ENCODE peak calls at places on chromosomes 12 and 14, in four cellular contexts. Q is H9, P is gastrocnemius medialis, A is WERI-Rb-1. N is an unnamed sample.

GRCh38 chr14:80987235-80988032 is 32.0 kb downstream of the TSHR start:
- DNase-seq in Q (peak; percentile 69), P (peak; percentile 42), A (peak; percentile 68), N (peak; percentile 45)

GRCh38 chr14:38867561-38868150 is 235.4 kb downstream of the SEC23A start:
- DNase-seq in Q (peak; percentile 78), P (peak; percentile 38), A (peak; percentile 73), N (peak; percentile 63)

GRCh38 chr12:64452559-64453329 is 824 bp downstream of the TBK1 start:
- DNase-seq in Q (no peak), P (no peak), A (no peak), N (peak; percentile 86)

GRCh38 chr12:114902665-114903393 is 218.9 kb upstream of the TBX3 start:
- DNase-seq in Q (no peak), P (no peak), A (no peak), N (peak; percentile 82)

GRCh38 chr14:61321385-61322010 is at the start of gene PRKCH:
- DNase-seq in Q (peak; percentile 74), P (peak; percentile 48), A (peak; percentile 65), N (peak; percentile 8)

GRCh38 chr12:10220398-10221077 is 7.9 kb downstream of the GABARAPL1 start:
- DNase-seq in Q (no peak), P (peak; percentile 92), A (peak; percentile 60), N (peak; percentile 69)

GRCh38 chr12:49703647-49704137 is 3.5 kb downstream of the FMNL3 start:
- DNase-seq in Q (no peak), P (no peak), A (no peak), N (peak; percentile 81)

GRCh38 chr12:127306604-127307215 is 960.3 kb upstream of the TMEM132C start:
- DNase-seq in Q (no peak), P (no peak), A (no peak), N (peak; percentile 30)

GRCh38 chr12:105485321-105485910 is 154.9 kb downstream of the C12orf75 start:
- DNase-seq in Q (no peak), P (peak; percentile 68), A (no peak), N (peak; percentile 81)

GRCh38 chr14:104291123-104292000 is 153.0 kb downstream of the KIF26A start:
- DNase-seq in Q (peak; percentile 86), P (no peak), A (peak; percentile 8), N (no peak)

GRCh38 chr12:69649529-69649928 is 38.8 kb upstream of the LRRC10 start:
- DNase-seq in Q (no peak), P (peak; percentile 39), A (no peak), N (no peak)

GRCh38 chr12:56724660-56724988 is 475 bp downstream of the NACA start:
- DNase-seq in Q (no peak), P (peak; percentile 43), A (no peak), N (no peak)

GRCh38 chr12:47770086-47770726 is 2.8 kb upstream of the SLC48A1 start:
- DNase-seq in Q (no peak), P (no peak), A (no peak), N (no peak)

GRCh38 chr14:102094101-102094500 is 7.3 kb upstream of the HSP90AA1 start:
- DNase-seq in Q (no peak), P (no peak), A (no peak), N (no peak)

GRCh38 chr12:31005944-31006361 is 67.7 kb upstream of the DDX11 start:
- DNase-seq in Q (no peak), P (no peak), A (no peak), N (peak; percentile 70)

GRCh38 chr14:87745507-87746118 is 247.4 kb downstream of the GALC start:
- DNase-seq in Q (peak; percentile 57), P (no peak), A (peak; percentile 50), N (peak; percentile 18)

GRCh38 chr14:70061108-70061507 is 127.6 kb downstream of the SLC8A3 start:
- DNase-seq in Q (no peak), P (no peak), A (no peak), N (no peak)

GRCh38 chr12:56162468-56163290 is 4.5 kb downstream of the MYL6 start:
- DNase-seq in Q (peak; percentile 66), P (no peak), A (peak; percentile 51), N (no peak)

GRCh38 chr12:93699271-93700141 is 22.3 kb downstream of the CRADD start:
- DNase-seq in Q (no peak), P (no peak), A (no peak), N (peak; percentile 96)

GRCh38 chr12:97425802-97426484 is 36.7 kb upstream of the RMST start:
- DNase-seq in Q (no peak), P (no peak), A (no peak), N (no peak)

GRCh38 chr12:5268424-5269210 is 163.3 kb upstream of the NTF3 start:
- DNase-seq in Q (no peak), P (no peak), A (no peak), N (no peak)

GRCh38 chr14:50736932-50737419 is 68.9 kb upstream of the SAV1 start:
- DNase-seq in Q (no peak), P (no peak), A (no peak), N (no peak)

GRCh38 chr12:70094467-70094866 is 148.8 kb upstream of the CNOT2 start:
- DNase-seq in Q (no peak), P (no peak), A (no peak), N (no peak)

GRCh38 chr12:55743967-55744931 is 1.3 kb downstream of the GDF11 start:
- DNase-seq in Q (no peak), P (no peak), A (no peak), N (no peak)

GRCh38 chr12:98955284-98955683 is 310.2 kb downstream of the APAF1 start:
- DNase-seq in Q (peak; percentile 69), P (no peak), A (peak; percentile 49), N (no peak)
- TF ChIP-seq CTCF in Q (peak; percentile 70), P (no peak), A (peak; percentile 57), N (peak; percentile 41)

GRCh38 chr12:121668750-121669524 is 517 bp downstream of the MORN3 start:
- DNase-seq in Q (peak; percentile 82), P (no peak), A (peak; percentile 77), N (no peak)

GRCh38 chr12:121663610-121663929 is 5.9 kb downstream of the MORN3 start:
- DNase-seq in Q (no peak), P (no peak), A (no peak), N (no peak)

GRCh38 chr12:121673013-121673441 is 3.6 kb upstream of the MORN3 start:
- DNase-seq in Q (peak; percentile 51), P (peak; percentile 23), A (peak; percentile 67), N (no peak)

GRCh38 chr12:121669525-121669908 is at the start of gene MORN3:
- DNase-seq in Q (no peak), P (no peak), A (no peak), N (no peak)
- H3K27ac ChIP-seq in Q (no peak within 1 kb of the TSS), P (no peak within 1 kb of the TSS), A (no peak within 1 kb of the TSS), N (no peak within 1 kb of the TSS)

GRCh38 chr14:94769413-94770250 is at the start of gene GSC:
- DNase-seq in Q (peak; percentile 83), P (peak; percentile 31), A (peak; percentile 83), N (peak; percentile 15)
- H3K27me3 ChIP-seq in Q (peaks cover 89% of the 10 kb centered on the region), P (peaks cover 85% of the 10 kb centered on the region), A (peaks cover 9% of the 10 kb centered on the region), N (peaks cover 88% of the 10 kb centered on the region)

GRCh38 chr12:14108702-14109101 is 127.3 kb upstream of the GRIN2B start:
- DNase-seq in Q (no peak), P (no peak), A (no peak), N (no peak)

GRCh38 chr12:14113031-14113430 is 131.6 kb upstream of the GRIN2B start:
- DNase-seq in Q (no peak), P (no peak), A (no peak), N (no peak)

DNA sequence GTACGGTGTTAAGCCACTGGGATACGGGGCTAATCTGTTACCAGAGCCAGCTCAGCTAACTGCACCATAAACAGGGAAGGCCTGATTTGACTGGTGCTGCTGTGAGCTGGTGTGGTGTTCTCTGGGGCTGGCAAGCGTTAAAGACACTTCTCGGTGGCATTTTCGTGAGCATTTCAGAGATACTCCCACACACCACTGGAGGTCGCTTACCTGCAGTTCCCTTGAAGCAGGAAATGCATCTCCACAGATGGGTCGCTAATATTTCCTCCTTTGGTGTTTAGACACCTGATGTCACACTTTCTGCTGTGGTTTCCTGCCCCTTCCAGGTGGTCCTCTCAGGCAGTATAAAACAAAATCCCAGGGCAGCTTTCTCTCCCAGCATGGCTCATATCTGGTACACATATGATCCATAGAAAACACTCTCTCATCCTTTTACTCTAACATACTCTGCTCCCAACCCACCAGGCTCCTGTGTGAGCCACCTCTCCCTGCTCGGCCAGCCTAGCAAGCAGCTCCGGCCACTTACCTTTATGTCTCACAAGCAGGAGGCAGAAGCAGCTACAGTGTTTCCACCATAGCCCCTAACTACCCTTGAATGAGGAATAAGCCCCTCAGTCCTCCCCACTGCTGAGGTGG is 129.9 kb upstream of the GRIN2B start:
- DNase-seq in Q (peak; percentile 76), P (no peak), A (peak; percentile 10), N (no peak)
- TF ChIP-seq CTCF in Q (peak; percentile 74), P (no peak), A (peak; percentile 43), N (no peak)

DNA sequence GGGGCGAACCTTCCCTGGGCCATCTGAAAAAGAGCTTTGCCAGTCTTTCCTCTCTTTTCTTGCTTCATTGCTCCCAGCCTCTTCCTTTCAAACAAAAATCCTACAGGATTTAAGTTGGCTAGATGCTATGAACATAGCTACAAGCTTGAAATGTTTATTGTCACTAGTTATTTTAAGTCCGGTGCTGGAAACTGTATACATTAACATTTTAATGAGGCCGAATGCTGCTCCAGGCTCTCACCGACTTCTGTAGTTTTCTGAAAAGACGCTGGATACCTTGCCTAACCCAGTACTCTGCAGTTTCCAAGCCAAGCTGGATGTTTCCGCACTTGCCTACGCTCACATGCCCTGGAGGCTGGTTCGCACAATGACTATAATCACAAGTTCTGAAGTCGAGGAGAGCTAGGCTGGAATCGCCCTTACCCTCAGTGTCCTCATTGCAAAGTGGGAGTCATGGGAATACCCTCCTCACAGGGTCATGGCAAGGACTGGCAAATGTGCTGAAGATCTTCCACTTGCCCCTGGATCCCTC is 39.1 kb downstream of the LTBP2 start:
- DNase-seq in Q (no peak), P (no peak), A (no peak), N (peak; percentile 68)
- H3K27ac ChIP-seq in Q (no peak overlapping the region), P (peak overlapping the region; percentile 49), A (peak overlapping the region; percentile 54), N (peak overlapping the region; percentile 99)

DNA sequence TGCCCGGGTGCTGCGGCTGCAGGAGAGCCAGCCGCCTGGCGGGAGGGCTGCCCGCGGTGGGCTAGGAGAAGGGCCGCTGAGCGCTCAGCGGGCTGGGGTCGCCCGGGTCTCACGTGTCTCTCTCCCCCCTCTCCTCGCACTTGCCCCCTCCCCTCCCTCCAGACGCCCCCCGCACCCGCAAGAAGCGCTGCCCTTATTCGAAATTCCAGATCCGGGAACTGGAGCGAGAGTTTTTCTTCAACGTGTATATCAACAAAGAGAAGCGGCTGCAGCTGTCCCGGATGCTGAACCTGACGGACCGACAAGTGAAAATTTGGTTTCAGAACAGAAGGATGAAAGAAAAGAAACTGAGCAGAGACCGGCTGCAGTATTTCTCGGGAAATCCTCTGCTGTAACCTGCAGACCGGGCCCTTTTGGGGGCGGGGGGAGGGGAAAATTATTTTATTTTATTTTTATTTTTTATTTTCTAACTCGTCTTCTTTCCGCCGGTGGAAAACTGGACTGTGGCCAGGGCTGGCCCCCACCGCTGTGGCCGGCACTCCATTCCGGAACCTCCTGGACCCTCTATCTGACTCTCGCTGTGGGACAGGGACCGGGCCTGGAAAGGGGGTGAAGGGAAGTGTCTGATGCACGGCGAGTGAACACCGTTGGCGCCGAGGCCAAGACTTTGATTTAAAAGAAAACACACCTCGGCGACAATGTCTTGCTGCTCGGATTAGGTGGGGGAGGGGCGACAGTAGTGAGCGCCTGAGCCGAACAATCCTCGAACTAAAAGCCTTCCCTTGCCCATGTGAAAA is 463 bp upstream of the HOTAIR start:
- DNase-seq in Q (peak; percentile 69), P (no peak), A (no peak), N (no peak)
- H3K27me3 ChIP-seq in Q (peaks cover 99% of the 10 kb centered on the region), P (peaks cover 97% of the 10 kb centered on the region), A (no peaks in the 10 kb centered on the region), N (peaks cover 95% of the 10 kb centered on the region)

N was measured in astrocyte.